ENCODE peak calls at places on chromosomes 2 and 18, in four cellular contexts. One of them, this sample, is unnamed.

GRCh38 chr2:127665267-127665893 is 9.9 kb downstream of the LIMS2 start:
- DNase-seq in stimulated activated CD8-positive, alpha-beta memory T cell treated with anti-CD3 and anti-CD28 coated beads, Interleukin-4, amount 100 ng/mL, for 4 hours: no peak
- DNase-seq in mammary epithelial cell: no peak
- DNase-seq in stimulated activated CD4-positive, alpha-beta T cell treated with anti-CD3 and anti-CD28 coated beads, Interleukin-2, amount 100 ng/mL, for 24 hours: no peak
- DNase-seq in this sample: no peak

GRCh38 chr2:105005601-105006000 is 32.3 kb upstream of the MRPS9 start:
- DNase-seq in stimulated activated CD8-positive, alpha-beta memory T cell treated with anti-CD3 and anti-CD28 coated beads, Interleukin-4, amount 100 ng/mL, for 4 hours: no peak
- DNase-seq in mammary epithelial cell: no peak
- DNase-seq in stimulated activated CD4-positive, alpha-beta T cell treated with anti-CD3 and anti-CD28 coated beads, Interleukin-2, amount 100 ng/mL, for 24 hours: no peak
- DNase-seq in this sample: no peak

GRCh38 chr2:181106789-181107418 is 126.5 kb downstream of the UBE2E3 start:
- DNase-seq in stimulated activated CD8-positive, alpha-beta memory T cell treated with anti-CD3 and anti-CD28 coated beads, Interleukin-4, amount 100 ng/mL, for 4 hours: no peak
- DNase-seq in mammary epithelial cell: peak; percentile 86
- DNase-seq in stimulated activated CD4-positive, alpha-beta T cell treated with anti-CD3 and anti-CD28 coated beads, Interleukin-2, amount 100 ng/mL, for 24 hours: no peak
- DNase-seq in this sample: no peak

GRCh38 chr18:32435631-32436500 is 34.8 kb downstream of the GAREM1 start:
- DNase-seq in stimulated activated CD8-positive, alpha-beta memory T cell treated with anti-CD3 and anti-CD28 coated beads, Interleukin-4, amount 100 ng/mL, for 4 hours: no peak
- DNase-seq in mammary epithelial cell: no peak
- DNase-seq in stimulated activated CD4-positive, alpha-beta T cell treated with anti-CD3 and anti-CD28 coated beads, Interleukin-2, amount 100 ng/mL, for 24 hours: no peak
- DNase-seq in this sample: no peak

GRCh38 chr2:15890936-15891905 is 49.1 kb upstream of the MYCN start:
- DNase-seq in stimulated activated CD8-positive, alpha-beta memory T cell treated with anti-CD3 and anti-CD28 coated beads, Interleukin-4, amount 100 ng/mL, for 4 hours: no peak
- DNase-seq in mammary epithelial cell: peak; percentile 79
- DNase-seq in stimulated activated CD4-positive, alpha-beta T cell treated with anti-CD3 and anti-CD28 coated beads, Interleukin-2, amount 100 ng/mL, for 24 hours: no peak
- DNase-seq in this sample: no peak

GRCh38 chr18:45619062-45619825 is 4.0 kb downstream of the SLC14A2 start:
- DNase-seq in stimulated activated CD8-positive, alpha-beta memory T cell treated with anti-CD3 and anti-CD28 coated beads, Interleukin-4, amount 100 ng/mL, for 4 hours: no peak
- DNase-seq in mammary epithelial cell: no peak
- DNase-seq in stimulated activated CD4-positive, alpha-beta T cell treated with anti-CD3 and anti-CD28 coated beads, Interleukin-2, amount 100 ng/mL, for 24 hours: no peak
- DNase-seq in this sample: no peak

GRCh38 chr2:157760949-157761348 is 115.2 kb downstream of the ACVR1 start:
- DNase-seq in stimulated activated CD8-positive, alpha-beta memory T cell treated with anti-CD3 and anti-CD28 coated beads, Interleukin-4, amount 100 ng/mL, for 4 hours: no peak
- DNase-seq in mammary epithelial cell: no peak
- DNase-seq in stimulated activated CD4-positive, alpha-beta T cell treated with anti-CD3 and anti-CD28 coated beads, Interleukin-2, amount 100 ng/mL, for 24 hours: no peak
- DNase-seq in this sample: no peak

GRCh38 chr2:39990335-39990734 is 211.3 kb upstream of the THUMPD2 start:
- DNase-seq in stimulated activated CD8-positive, alpha-beta memory T cell treated with anti-CD3 and anti-CD28 coated beads, Interleukin-4, amount 100 ng/mL, for 4 hours: no peak
- DNase-seq in mammary epithelial cell: no peak
- DNase-seq in stimulated activated CD4-positive, alpha-beta T cell treated with anti-CD3 and anti-CD28 coated beads, Interleukin-2, amount 100 ng/mL, for 24 hours: no peak
- DNase-seq in this sample: no peak

GRCh38 chr2:29916571-29916970 is 4.8 kb downstream of the ALK start:
- DNase-seq in stimulated activated CD8-positive, alpha-beta memory T cell treated with anti-CD3 and anti-CD28 coated beads, Interleukin-4, amount 100 ng/mL, for 4 hours: no peak
- DNase-seq in mammary epithelial cell: no peak
- DNase-seq in stimulated activated CD4-positive, alpha-beta T cell treated with anti-CD3 and anti-CD28 coated beads, Interleukin-2, amount 100 ng/mL, for 24 hours: no peak
- DNase-seq in this sample: no peak

GRCh38 chr2:118090387-118091139 is 2.3 kb downstream of the INSIG2 start:
- DNase-seq in stimulated activated CD8-positive, alpha-beta memory T cell treated with anti-CD3 and anti-CD28 coated beads, Interleukin-4, amount 100 ng/mL, for 4 hours: no peak
- DNase-seq in mammary epithelial cell: no peak
- DNase-seq in stimulated activated CD4-positive, alpha-beta T cell treated with anti-CD3 and anti-CD28 coated beads, Interleukin-2, amount 100 ng/mL, for 24 hours: no peak
- DNase-seq in this sample: no peak

GRCh38 chr2:213806125-213806726 is 522.0 kb downstream of the SPAG16 start:
- DNase-seq in stimulated activated CD8-positive, alpha-beta memory T cell treated with anti-CD3 and anti-CD28 coated beads, Interleukin-4, amount 100 ng/mL, for 4 hours: no peak
- DNase-seq in mammary epithelial cell: peak; percentile 12
- DNase-seq in stimulated activated CD4-positive, alpha-beta T cell treated with anti-CD3 and anti-CD28 coated beads, Interleukin-2, amount 100 ng/mL, for 24 hours: no peak
- DNase-seq in this sample: no peak

GRCh38 chr2:120854014-120854620 is 118.4 kb downstream of the GLI2 start:
- DNase-seq in stimulated activated CD8-positive, alpha-beta memory T cell treated with anti-CD3 and anti-CD28 coated beads, Interleukin-4, amount 100 ng/mL, for 4 hours: no peak
- DNase-seq in mammary epithelial cell: no peak
- DNase-seq in stimulated activated CD4-positive, alpha-beta T cell treated with anti-CD3 and anti-CD28 coated beads, Interleukin-2, amount 100 ng/mL, for 24 hours: no peak
- DNase-seq in this sample: no peak

GRCh38 chr2:238141541-238142318 is 3.3 kb downstream of the KLHL30 start:
- DNase-seq in stimulated activated CD8-positive, alpha-beta memory T cell treated with anti-CD3 and anti-CD28 coated beads, Interleukin-4, amount 100 ng/mL, for 4 hours: no peak
- DNase-seq in mammary epithelial cell: peak; percentile 73
- DNase-seq in stimulated activated CD4-positive, alpha-beta T cell treated with anti-CD3 and anti-CD28 coated beads, Interleukin-2, amount 100 ng/mL, for 24 hours: no peak
- DNase-seq in this sample: no peak

GRCh38 chr2:222320441-222321395 is 21.9 kb upstream of the PAX3 start:
- DNase-seq in stimulated activated CD8-positive, alpha-beta memory T cell treated with anti-CD3 and anti-CD28 coated beads, Interleukin-4, amount 100 ng/mL, for 4 hours: no peak
- DNase-seq in mammary epithelial cell: no peak
- DNase-seq in stimulated activated CD4-positive, alpha-beta T cell treated with anti-CD3 and anti-CD28 coated beads, Interleukin-2, amount 100 ng/mL, for 24 hours: no peak
- DNase-seq in this sample: no peak

GRCh38 chr2:23273786-23274185 is 111.2 kb upstream of the KLHL29 start:
- DNase-seq in stimulated activated CD8-positive, alpha-beta memory T cell treated with anti-CD3 and anti-CD28 coated beads, Interleukin-4, amount 100 ng/mL, for 4 hours: no peak
- DNase-seq in mammary epithelial cell: peak; percentile 51
- DNase-seq in stimulated activated CD4-positive, alpha-beta T cell treated with anti-CD3 and anti-CD28 coated beads, Interleukin-2, amount 100 ng/mL, for 24 hours: no peak
- DNase-seq in this sample: no peak

GRCh38 chr2:158497486-158497885 is 40.7 kb downstream of the PKP4 start:
- DNase-seq in stimulated activated CD8-positive, alpha-beta memory T cell treated with anti-CD3 and anti-CD28 coated beads, Interleukin-4, amount 100 ng/mL, for 4 hours: no peak
- DNase-seq in mammary epithelial cell: peak; percentile 81
- DNase-seq in stimulated activated CD4-positive, alpha-beta T cell treated with anti-CD3 and anti-CD28 coated beads, Interleukin-2, amount 100 ng/mL, for 24 hours: no peak
- DNase-seq in this sample: no peak

GRCh38 chr2:215144106-215144875 is 5.9 kb upstream of the ABCA12 start:
- DNase-seq in stimulated activated CD8-positive, alpha-beta memory T cell treated with anti-CD3 and anti-CD28 coated beads, Interleukin-4, amount 100 ng/mL, for 4 hours: no peak
- DNase-seq in mammary epithelial cell: no peak
- DNase-seq in stimulated activated CD4-positive, alpha-beta T cell treated with anti-CD3 and anti-CD28 coated beads, Interleukin-2, amount 100 ng/mL, for 24 hours: no peak
- DNase-seq in this sample: no peak

GRCh38 chr2:33292981-33293586 is 183.4 kb upstream of the RASGRP3 start:
- DNase-seq in stimulated activated CD8-positive, alpha-beta memory T cell treated with anti-CD3 and anti-CD28 coated beads, Interleukin-4, amount 100 ng/mL, for 4 hours: no peak
- DNase-seq in mammary epithelial cell: no peak
- DNase-seq in stimulated activated CD4-positive, alpha-beta T cell treated with anti-CD3 and anti-CD28 coated beads, Interleukin-2, amount 100 ng/mL, for 24 hours: no peak
- DNase-seq in this sample: no peak

GRCh38 chr2:105777071-105777482 is 32.4 kb downstream of the NCK2 start:
- DNase-seq in stimulated activated CD8-positive, alpha-beta memory T cell treated with anti-CD3 and anti-CD28 coated beads, Interleukin-4, amount 100 ng/mL, for 4 hours: no peak
- DNase-seq in mammary epithelial cell: no peak
- DNase-seq in stimulated activated CD4-positive, alpha-beta T cell treated with anti-CD3 and anti-CD28 coated beads, Interleukin-2, amount 100 ng/mL, for 24 hours: no peak
- DNase-seq in this sample: no peak

GRCh38 chr2:202848813-202849212 is 22.8 kb downstream of the ICA1L start:
- DNase-seq in stimulated activated CD8-positive, alpha-beta memory T cell treated with anti-CD3 and anti-CD28 coated beads, Interleukin-4, amount 100 ng/mL, for 4 hours: no peak
- DNase-seq in mammary epithelial cell: no peak
- DNase-seq in stimulated activated CD4-positive, alpha-beta T cell treated with anti-CD3 and anti-CD28 coated beads, Interleukin-2, amount 100 ng/mL, for 24 hours: no peak
- DNase-seq in this sample: no peak

GRCh38 chr2:224017976-224018375 is 21.1 kb downstream of the SERPINE2 start:
- DNase-seq in stimulated activated CD8-positive, alpha-beta memory T cell treated with anti-CD3 and anti-CD28 coated beads, Interleukin-4, amount 100 ng/mL, for 4 hours: no peak
- DNase-seq in mammary epithelial cell: no peak
- DNase-seq in stimulated activated CD4-positive, alpha-beta T cell treated with anti-CD3 and anti-CD28 coated beads, Interleukin-2, amount 100 ng/mL, for 24 hours: no peak
- DNase-seq in this sample: no peak

GRCh38 chr2:129923265-129924141 is 56.0 kb upstream of the RAB6C start:
- DNase-seq in stimulated activated CD8-positive, alpha-beta memory T cell treated with anti-CD3 and anti-CD28 coated beads, Interleukin-4, amount 100 ng/mL, for 4 hours: no peak
- DNase-seq in mammary epithelial cell: peak; percentile 25
- DNase-seq in stimulated activated CD4-positive, alpha-beta T cell treated with anti-CD3 and anti-CD28 coated beads, Interleukin-2, amount 100 ng/mL, for 24 hours: peak; percentile 43
- DNase-seq in this sample: no peak

GRCh38 chr2:127608061-127609011 is 37.6 kb upstream of the GPR17 start:
- DNase-seq in stimulated activated CD8-positive, alpha-beta memory T cell treated with anti-CD3 and anti-CD28 coated beads, Interleukin-4, amount 100 ng/mL, for 4 hours: no peak
- DNase-seq in mammary epithelial cell: no peak
- DNase-seq in stimulated activated CD4-positive, alpha-beta T cell treated with anti-CD3 and anti-CD28 coated beads, Interleukin-2, amount 100 ng/mL, for 24 hours: no peak
- DNase-seq in this sample: no peak

GRCh38 chr2:131026914-131027313 is 66.3 kb downstream of the FAM168B start:
- DNase-seq in stimulated activated CD8-positive, alpha-beta memory T cell treated with anti-CD3 and anti-CD28 coated beads, Interleukin-4, amount 100 ng/mL, for 4 hours: no peak
- DNase-seq in mammary epithelial cell: no peak
- DNase-seq in stimulated activated CD4-positive, alpha-beta T cell treated with anti-CD3 and anti-CD28 coated beads, Interleukin-2, amount 100 ng/mL, for 24 hours: no peak
- DNase-seq in this sample: no peak

GRCh38 chr2:222176890-222177289 is 121.9 kb downstream of the PAX3 start:
- DNase-seq in stimulated activated CD8-positive, alpha-beta memory T cell treated with anti-CD3 and anti-CD28 coated beads, Interleukin-4, amount 100 ng/mL, for 4 hours: no peak
- DNase-seq in mammary epithelial cell: no peak
- DNase-seq in stimulated activated CD4-positive, alpha-beta T cell treated with anti-CD3 and anti-CD28 coated beads, Interleukin-2, amount 100 ng/mL, for 24 hours: no peak
- DNase-seq in this sample: no peak

GRCh38 chr2:216478151-216478550 is 20.5 kb upstream of the RPL37A start:
- DNase-seq in stimulated activated CD8-positive, alpha-beta memory T cell treated with anti-CD3 and anti-CD28 coated beads, Interleukin-4, amount 100 ng/mL, for 4 hours: no peak
- DNase-seq in mammary epithelial cell: peak; percentile 93
- DNase-seq in stimulated activated CD4-positive, alpha-beta T cell treated with anti-CD3 and anti-CD28 coated beads, Interleukin-2, amount 100 ng/mL, for 24 hours: no peak
- DNase-seq in this sample: no peak

GRCh38 chr2:169131587-169132512 is 62.5 kb downstream of the DHRS9 start:
- DNase-seq in stimulated activated CD8-positive, alpha-beta memory T cell treated with anti-CD3 and anti-CD28 coated beads, Interleukin-4, amount 100 ng/mL, for 4 hours: no peak
- DNase-seq in mammary epithelial cell: peak; percentile 80
- DNase-seq in stimulated activated CD4-positive, alpha-beta T cell treated with anti-CD3 and anti-CD28 coated beads, Interleukin-2, amount 100 ng/mL, for 24 hours: no peak
- DNase-seq in this sample: peak; percentile 8

GRCh38 chr2:178365116-178365515 is 85.9 kb downstream of the PRKRA start:
- DNase-seq in stimulated activated CD8-positive, alpha-beta memory T cell treated with anti-CD3 and anti-CD28 coated beads, Interleukin-4, amount 100 ng/mL, for 4 hours: no peak
- DNase-seq in mammary epithelial cell: no peak
- DNase-seq in stimulated activated CD4-positive, alpha-beta T cell treated with anti-CD3 and anti-CD28 coated beads, Interleukin-2, amount 100 ng/mL, for 24 hours: no peak
- DNase-seq in this sample: no peak

GRCh38 chr2:38376346-38376682 is 759 bp downstream of the ATL2 start:
- DNase-seq in stimulated activated CD8-positive, alpha-beta memory T cell treated with anti-CD3 and anti-CD28 coated beads, Interleukin-4, amount 100 ng/mL, for 4 hours: peak; percentile 16
- DNase-seq in mammary epithelial cell: peak; percentile 87
- DNase-seq in stimulated activated CD4-positive, alpha-beta T cell treated with anti-CD3 and anti-CD28 coated beads, Interleukin-2, amount 100 ng/mL, for 24 hours: peak; percentile 55
- DNase-seq in this sample: no peak

GRCh38 chr2:188382107-188382506 is 90.4 kb downstream of the GULP1 start:
- DNase-seq in stimulated activated CD8-positive, alpha-beta memory T cell treated with anti-CD3 and anti-CD28 coated beads, Interleukin-4, amount 100 ng/mL, for 4 hours: no peak
- DNase-seq in mammary epithelial cell: no peak
- DNase-seq in stimulated activated CD4-positive, alpha-beta T cell treated with anti-CD3 and anti-CD28 coated beads, Interleukin-2, amount 100 ng/mL, for 24 hours: no peak
- DNase-seq in this sample: no peak

GRCh38 chr2:32135409-32135808 is 30.3 kb upstream of the SLC30A6 start:
- DNase-seq in stimulated activated CD8-positive, alpha-beta memory T cell treated with anti-CD3 and anti-CD28 coated beads, Interleukin-4, amount 100 ng/mL, for 4 hours: no peak
- DNase-seq in mammary epithelial cell: peak; percentile 72
- DNase-seq in stimulated activated CD4-positive, alpha-beta T cell treated with anti-CD3 and anti-CD28 coated beads, Interleukin-2, amount 100 ng/mL, for 24 hours: no peak
- DNase-seq in this sample: no peak

GRCh38 chr2:52794611-52795010 is 973.0 kb upstream of the CHAC2 start:
- DNase-seq in stimulated activated CD8-positive, alpha-beta memory T cell treated with anti-CD3 and anti-CD28 coated beads, Interleukin-4, amount 100 ng/mL, for 4 hours: no peak
- DNase-seq in mammary epithelial cell: no peak
- DNase-seq in stimulated activated CD4-positive, alpha-beta T cell treated with anti-CD3 and anti-CD28 coated beads, Interleukin-2, amount 100 ng/mL, for 24 hours: no peak
- DNase-seq in this sample: no peak

GRCh38 chr2:162885281-162886070 is 46.9 kb upstream of the KCNH7 start:
- DNase-seq in stimulated activated CD8-positive, alpha-beta memory T cell treated with anti-CD3 and anti-CD28 coated beads, Interleukin-4, amount 100 ng/mL, for 4 hours: no peak
- DNase-seq in mammary epithelial cell: no peak
- DNase-seq in stimulated activated CD4-positive, alpha-beta T cell treated with anti-CD3 and anti-CD28 coated beads, Interleukin-2, amount 100 ng/mL, for 24 hours: no peak
- DNase-seq in this sample: no peak

GRCh38 chr2:9002637-9003365 is 683 bp downstream of the MBOAT2 start:
- DNase-seq in stimulated activated CD8-positive, alpha-beta memory T cell treated with anti-CD3 and anti-CD28 coated beads, Interleukin-4, amount 100 ng/mL, for 4 hours: no peak
- DNase-seq in mammary epithelial cell: peak; percentile 39
- DNase-seq in stimulated activated CD4-positive, alpha-beta T cell treated with anti-CD3 and anti-CD28 coated beads, Interleukin-2, amount 100 ng/mL, for 24 hours: peak; percentile 8
- DNase-seq in this sample: no peak

GRCh38 chr2:173187911-173188788 is 112.5 kb downstream of the MAP3K20 start:
- DNase-seq in stimulated activated CD8-positive, alpha-beta memory T cell treated with anti-CD3 and anti-CD28 coated beads, Interleukin-4, amount 100 ng/mL, for 4 hours: no peak
- DNase-seq in mammary epithelial cell: peak; percentile 38
- DNase-seq in stimulated activated CD4-positive, alpha-beta T cell treated with anti-CD3 and anti-CD28 coated beads, Interleukin-2, amount 100 ng/mL, for 24 hours: no peak
- DNase-seq in this sample: no peak

GRCh38 chr2:1455466-1455865 is 42.2 kb downstream of the TPO start:
- DNase-seq in stimulated activated CD8-positive, alpha-beta memory T cell treated with anti-CD3 and anti-CD28 coated beads, Interleukin-4, amount 100 ng/mL, for 4 hours: no peak
- DNase-seq in mammary epithelial cell: no peak
- DNase-seq in stimulated activated CD4-positive, alpha-beta T cell treated with anti-CD3 and anti-CD28 coated beads, Interleukin-2, amount 100 ng/mL, for 24 hours: no peak
- DNase-seq in this sample: no peak

GRCh38 chr2:230346921-230347533 is 20.0 kb downstream of the SP140L start:
- DNase-seq in stimulated activated CD8-positive, alpha-beta memory T cell treated with anti-CD3 and anti-CD28 coated beads, Interleukin-4, amount 100 ng/mL, for 4 hours: no peak
- DNase-seq in mammary epithelial cell: peak; percentile 44
- DNase-seq in stimulated activated CD4-positive, alpha-beta T cell treated with anti-CD3 and anti-CD28 coated beads, Interleukin-2, amount 100 ng/mL, for 24 hours: no peak
- DNase-seq in this sample: no peak

GRCh38 chr2:100936070-100936741 is 65.9 kb upstream of the RPL31 start:
- DNase-seq in stimulated activated CD8-positive, alpha-beta memory T cell treated with anti-CD3 and anti-CD28 coated beads, Interleukin-4, amount 100 ng/mL, for 4 hours: no peak
- DNase-seq in mammary epithelial cell: no peak
- DNase-seq in stimulated activated CD4-positive, alpha-beta T cell treated with anti-CD3 and anti-CD28 coated beads, Interleukin-2, amount 100 ng/mL, for 24 hours: no peak
- DNase-seq in this sample: no peak

This sample was measured in cerebellar nuclear complex.